ENCODE peak calls at places on chromosome X, in ten cellular contexts. M, S, G, U, E, J, B, Y, Z and V are unnamed samples.

GRCh38 chrX:41718481-41719245 is 5.3 kb upstream of the GPR82 start:
- DNase-seq in M (no peak), S (no peak), G (no peak), U (no peak), E (no peak), J (peak), B (peak), Y (no peak), Z (peak), V (no peak)

GRCh38 chrX:12770440-12770839 is 20.8 kb upstream of the PRPS2 start:
- DNase-seq in M (no peak), S (peak), G (no peak), U (no peak), E (no peak), J (peak), B (no peak), Y (peak), Z (peak), V (peak)

GRCh38 chrX:115350696-115351408 is 61.3 kb downstream of the LUZP4 start:
- DNase-seq in M (no peak), S (no peak), G (no peak), U (no peak), E (no peak), J (no peak), B (no peak), Y (no peak), Z (no peak), V (no peak)

GRCh38 chrX:108323751-108324150 is 114.5 kb downstream of the COL4A6 start:
- DNase-seq in M (no peak), S (no peak), G (no peak), U (no peak), E (no peak), J (peak), B (no peak), Y (no peak), Z (no peak), V (no peak)

GRCh38 chrX:46757593-46757992 is 1.3 kb downstream of the SLC9A7 start:
- DNase-seq in M (no peak), S (no peak), G (no peak), U (no peak), E (no peak), J (no peak), B (no peak), Y (peak), Z (peak), V (peak)

GRCh38 chrX:54540289-54540688 is 10.3 kb downstream of the GNL3L start:
- DNase-seq in M (no peak), S (peak), G (no peak), U (no peak), E (no peak), J (peak), B (no peak), Y (no peak), Z (peak), V (peak)

GRCh38 chrX:19198448-19198847 is 76.2 kb upstream of the ADGRG2 start:
- DNase-seq in M (no peak), S (no peak), G (no peak), U (no peak), E (no peak), J (no peak), B (no peak), Y (no peak), Z (no peak), V (no peak)

GRCh38 chrX:30948626-30949025 is 59.6 kb upstream of the TAB3 start:
- DNase-seq in M (no peak), S (no peak), G (no peak), U (no peak), E (no peak), J (no peak), B (no peak), Y (peak), Z (no peak), V (no peak)

GRCh38 chrX:69555396-69556023 is 51.4 kb downstream of the NALF2 start:
- DNase-seq in M (peak), S (peak), G (no peak), U (no peak), E (no peak), J (peak), B (no peak), Y (no peak), Z (peak), V (no peak)

GRCh38 chrX:10597871-10598270 is 22.5 kb downstream of the MID1 start:
- DNase-seq in M (peak), S (no peak), G (no peak), U (no peak), E (no peak), J (peak), B (no peak), Y (peak), Z (peak), V (peak)

GRCh38 chrX:152937236-152937635 is 39.4 kb downstream of the ZNF185 start:
- DNase-seq in M (peak), S (no peak), G (no peak), U (no peak), E (no peak), J (no peak), B (no peak), Y (no peak), Z (no peak), V (no peak)

GRCh38 chrX:22122510-22122909 is 90.4 kb downstream of the PHEX start:
- DNase-seq in M (no peak), S (peak), G (no peak), U (no peak), E (peak), J (peak), B (peak), Y (no peak), Z (peak), V (peak)

GRCh38 chrX:130120321-130120731 is 10.0 kb upstream of the ELF4 start:
- DNase-seq in M (no peak), S (no peak), G (no peak), U (no peak), E (no peak), J (no peak), B (no peak), Y (peak), Z (no peak), V (no peak)

GRCh38 chrX:48792219-48792618 is 5.8 kb downstream of the GATA1 start:
- DNase-seq in M (no peak), S (no peak), G (no peak), U (no peak), E (no peak), J (no peak), B (no peak), Y (no peak), Z (no peak), V (no peak)

GRCh38 chrX:39418936-39419659 is 617.8 kb downstream of the MID1IP1 start:
- DNase-seq in M (peak), S (peak), G (no peak), U (no peak), E (no peak), J (no peak), B (no peak), Y (no peak), Z (no peak), V (no peak)

GRCh38 chrX:3244955-3245354 is 101.5 kb downstream of the MXRA5 start:
- DNase-seq in M (no peak), S (peak), G (no peak), U (no peak), E (no peak), J (no peak), B (no peak), Y (no peak), Z (peak), V (peak)

GRCh38 chrX:109886122-109886761 is 116.7 kb upstream of the TMEM164 start:
- DNase-seq in M (peak), S (peak), G (peak), U (no peak), E (no peak), J (peak), B (peak), Y (peak), Z (peak), V (peak)

GRCh38 chrX:53681661-53682060 is 4.9 kb downstream of the HUWE1 start:
- DNase-seq in M (no peak), S (peak), G (no peak), U (no peak), E (no peak), J (no peak), B (no peak), Y (no peak), Z (peak), V (peak)

GRCh38 chrX:107894038-107894437 is 68.4 kb downstream of the MID2 start:
- DNase-seq in M (peak), S (peak), G (no peak), U (no peak), E (no peak), J (peak), B (peak), Y (peak), Z (peak), V (peak)

GRCh38 chrX:10884246-10884645 is 226.9 kb upstream of the HCCS start:
- DNase-seq in M (no peak), S (peak), G (no peak), U (no peak), E (no peak), J (peak), B (no peak), Y (no peak), Z (peak), V (peak)

GRCh38 chrX:3815896-3816664 is 102.6 kb upstream of the PRKX start:
- DNase-seq in M (peak), S (peak), G (peak), U (peak), E (peak), J (peak), B (no peak), Y (peak), Z (peak), V (peak)

GRCh38 chrX:132664273-132664672 is 175.4 kb upstream of the MBNL3 start:
- DNase-seq in M (no peak), S (no peak), G (no peak), U (no peak), E (no peak), J (no peak), B (no peak), Y (no peak), Z (no peak), V (no peak)

GRCh38 chrX:39012561-39013209 is 211.4 kb downstream of the MID1IP1 start:
- DNase-seq in M (no peak), S (peak), G (no peak), U (no peak), E (no peak), J (peak), B (no peak), Y (no peak), Z (peak), V (peak)

GRCh38 chrX:17359500-17359899 is 15.5 kb upstream of the NHS start:
- DNase-seq in M (no peak), S (no peak), G (no peak), U (no peak), E (no peak), J (peak), B (peak), Y (no peak), Z (no peak), V (peak)

GRCh38 chrX:50107470-50107869 is 93.3 kb downstream of the AKAP4 start:
- DNase-seq in M (no peak), S (no peak), G (no peak), U (no peak), E (no peak), J (peak), B (no peak), Y (no peak), Z (no peak), V (peak)

GRCh38 chrX:13721819-13722527 is 12.4 kb downstream of the TRAPPC2 start:
- DNase-seq in M (no peak), S (peak), G (no peak), U (no peak), E (no peak), J (peak), B (no peak), Y (no peak), Z (peak), V (peak)

GRCh38 chrX:41180194-41180902 is 95.1 kb downstream of the USP9X start:
- DNase-seq in M (peak), S (peak), G (peak), U (no peak), E (no peak), J (peak), B (peak), Y (peak), Z (peak), V (peak)

GRCh38 chrX:38220936-38221386 is 290 bp upstream of the SRPX start:
- DNase-seq in M (no peak), S (peak), G (no peak), U (no peak), E (no peak), J (no peak), B (no peak), Y (no peak), Z (peak), V (peak)

GRCh38 chrX:71996138-71996537 is 85.5 kb downstream of the NHSL2 start:
- DNase-seq in M (no peak), S (no peak), G (peak), U (no peak), E (no peak), J (no peak), B (no peak), Y (no peak), Z (no peak), V (no peak)

GRCh38 chrX:129433945-129434344 is 89.3 kb downstream of the SMARCA1 start:
- DNase-seq in M (no peak), S (no peak), G (no peak), U (no peak), E (no peak), J (no peak), B (no peak), Y (no peak), Z (no peak), V (no peak)

GRCh38 chrX:134685662-134686061 is 27.4 kb upstream of the PLAC1 start:
- DNase-seq in M (no peak), S (no peak), G (no peak), U (no peak), E (no peak), J (peak), B (no peak), Y (peak), Z (peak), V (peak)

GRCh38 chrX:83501540-83501939 is 6.5 kb upstream of the POU3F4 start:
- DNase-seq in M (no peak), S (no peak), G (no peak), U (no peak), E (no peak), J (no peak), B (no peak), Y (no peak), Z (no peak), V (no peak)

GRCh38 chrX:13250831-13251612 is 68.8 kb downstream of the ATXN3L start:
- DNase-seq in M (no peak), S (peak), G (no peak), U (no peak), E (peak), J (peak), B (peak), Y (no peak), Z (peak), V (peak)

GRCh38 chrX:69015564-69016218 is 149.6 kb downstream of the PJA1 start:
- DNase-seq in M (no peak), S (peak), G (no peak), U (no peak), E (no peak), J (no peak), B (no peak), Y (no peak), Z (peak), V (peak)

GRCh38 chrX:10972731-10973130 is 138.4 kb upstream of the HCCS start:
- DNase-seq in M (no peak), S (peak), G (no peak), U (no peak), E (no peak), J (peak), B (peak), Y (no peak), Z (peak), V (no peak)

GRCh38 chrX:76148753-76149152 is 24.1 kb upstream of the PBDC1 start:
- DNase-seq in M (peak), S (peak), G (peak), U (no peak), E (peak), J (peak), B (no peak), Y (peak), Z (peak), V (peak)
- H3K4me3 ChIP-seq in M (peak), S (no peak), G (no peak), U (no peak), E (peak), J (peak), B (no peak), Y (peak), Z (peak), V (peak)

GRCh38 chrX:149962859-149963757 is 24.8 kb upstream of the EOLA2 start:
- DNase-seq in M (peak), S (peak), G (peak), U (no peak), E (no peak), J (peak), B (peak), Y (peak), Z (peak), V (peak)
- TF ChIP-seq CTCF in M (peak), S (peak), G (peak), U (peak), E (peak), J (peak), B (peak), Y (peak), Z (peak), V (peak)

GRCh38 chrX:150766351-150767044 is 73.3 kb downstream of the MTMR1 start:
- DNase-seq in M (peak), S (no peak), G (no peak), U (no peak), E (no peak), J (no peak), B (no peak), Y (no peak), Z (no peak), V (no peak)
- H3K4me3 ChIP-seq in M (no peak), S (no peak), G (no peak), U (no peak), E (no peak), J (no peak), B (no peak), Y (no peak), Z (no peak), V (no peak)

GRCh38 chrX:318739-319578 is at the start of gene GTPBP6:
- DNase-seq in M (peak), S (peak), G (peak), U (peak), E (peak), J (peak), B (peak), Y (peak), Z (peak), V (peak)
- TF ChIP-seq CTCF in M (peak), S (peak), G (no peak), U (no peak), E (no peak), J (peak), B (peak), Y (no peak), Z (no peak), V (no peak)

DNA sequence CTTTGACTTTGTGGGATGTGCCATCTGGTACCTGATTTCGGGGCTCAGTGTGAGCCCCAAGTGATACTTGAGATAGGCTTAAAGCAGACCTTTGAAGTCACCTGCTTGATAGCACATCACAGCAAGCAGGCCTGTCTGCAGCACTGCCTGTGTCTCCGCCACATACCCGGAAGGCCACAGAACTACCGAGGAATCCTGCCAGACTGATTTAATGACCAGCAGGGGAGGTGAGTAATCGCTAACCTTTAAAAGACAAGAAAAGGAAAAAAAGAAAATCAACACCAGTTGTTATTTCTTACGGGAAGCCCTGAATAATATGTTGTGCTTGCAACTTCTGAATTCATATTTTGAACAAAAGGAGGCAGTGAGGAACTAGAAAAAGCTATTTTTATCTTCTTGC is 6.8 kb downstream of the PTCHD1 start:
- DNase-seq in M (no peak), S (no peak), G (no peak), U (no peak), E (no peak), J (peak), B (peak), Y (no peak), Z (no peak), V (peak)
- H3K4me3 ChIP-seq in M (no peak), S (no peak), G (no peak), U (no peak), E (no peak), J (no peak), B (no peak), Y (no peak), Z (no peak), V (no peak)

GRCh38 chrX:112997991-112998390 is 157.4 kb upstream of the AMOT start:
- DNase-seq in M (no peak), S (no peak), G (no peak), U (no peak), E (no peak), J (no peak), B (no peak), Y (no peak), Z (no peak), V (no peak)

DNA sequence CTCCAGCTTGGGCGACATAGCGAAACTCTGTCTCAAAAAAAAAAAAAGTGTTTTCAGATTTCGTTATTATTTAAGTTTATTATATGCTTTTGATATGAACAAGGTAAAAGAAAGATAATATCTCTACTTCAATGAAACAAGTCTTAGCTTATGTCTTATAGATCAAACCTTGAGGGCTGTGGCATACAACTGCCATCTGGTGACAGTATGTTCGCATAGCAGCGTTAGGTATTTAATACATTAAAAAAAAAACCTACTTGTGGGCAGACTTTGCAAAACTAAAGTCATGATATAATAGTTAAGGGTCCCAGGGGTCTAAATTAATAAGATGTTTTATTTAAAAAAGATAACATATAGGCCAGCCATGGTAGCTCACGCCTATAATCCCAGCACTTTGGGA is 161.2 kb upstream of the AMOT start:
- DNase-seq in M (no peak), S (no peak), G (no peak), U (no peak), E (no peak), J (no peak), B (no peak), Y (no peak), Z (no peak), V (no peak)
- TF ChIP-seq CTCF in M (no peak), S (no peak), G (no peak), U (no peak), E (no peak), J (no peak), B (no peak), Y (no peak), Z (no peak), V (no peak)